ENCODE peak calls at places on chromosomes 3 and 15, in seven cellular contexts. One of them, this sample, is unnamed.

GRCh38 chr3:120369000-120369399 is 19.8 kb upstream of the LRRC58 start:
- DNase-seq in uterus: no peak
- DNase-seq in stomach: no peak
- DNase-seq in testis: no peak
- DNase-seq in transverse colon: no peak
- DNase-seq in tibial nerve: no peak
- DNase-seq in HCT116: no peak
- DNase-seq in this sample: no peak

GRCh38 chr3:147472846-147473245 is 63.7 kb downstream of the ZIC1 start:
- DNase-seq in uterus: no peak
- DNase-seq in stomach: no peak
- DNase-seq in testis: no peak
- DNase-seq in transverse colon: no peak
- DNase-seq in tibial nerve: no peak
- DNase-seq in HCT116: no peak
- DNase-seq in this sample: no peak

GRCh38 chr3:193507566-193507965 is 47.1 kb downstream of the ATP13A4 start:
- DNase-seq in uterus: no peak
- DNase-seq in stomach: no peak
- DNase-seq in testis: no peak
- DNase-seq in transverse colon: no peak
- DNase-seq in tibial nerve: no peak
- DNase-seq in HCT116: no peak
- DNase-seq in this sample: no peak

GRCh38 chr15:48833526-48833925 is 22.7 kb upstream of the CEP152 start:
- DNase-seq in uterus: no peak
- DNase-seq in stomach: no peak
- DNase-seq in testis: no peak
- DNase-seq in transverse colon: no peak
- DNase-seq in tibial nerve: no peak
- DNase-seq in HCT116: no peak
- DNase-seq in this sample: no peak

GRCh38 chr3:61561374-61562041 is at the start of gene PTPRG:
- DNase-seq in uterus: peak
- DNase-seq in stomach: peak
- DNase-seq in testis: peak
- DNase-seq in transverse colon: peak
- DNase-seq in tibial nerve: peak
- DNase-seq in HCT116: peak
- DNase-seq in this sample: peak

GRCh38 chr15:48507416-48508065 is 138.0 kb downstream of the FBN1 start:
- DNase-seq in uterus: peak
- DNase-seq in stomach: no peak
- DNase-seq in testis: peak
- DNase-seq in transverse colon: no peak
- DNase-seq in tibial nerve: peak
- DNase-seq in HCT116: peak
- DNase-seq in this sample: no peak

GRCh38 chr3:107524214-107525100 is 1.7 kb downstream of the BBX start:
- DNase-seq in uterus: peak
- DNase-seq in stomach: peak
- DNase-seq in testis: peak
- DNase-seq in transverse colon: peak
- DNase-seq in tibial nerve: peak
- DNase-seq in HCT116: no peak
- DNase-seq in this sample: peak

GRCh38 chr3:25021816-25022215 is 406.2 kb upstream of the RARB start:
- DNase-seq in uterus: no peak
- DNase-seq in stomach: no peak
- DNase-seq in testis: no peak
- DNase-seq in transverse colon: no peak
- DNase-seq in tibial nerve: no peak
- DNase-seq in HCT116: no peak
- DNase-seq in this sample: no peak

GRCh38 chr3:33211444-33211843 is 7.2 kb downstream of the SUSD5 start:
- DNase-seq in uterus: no peak
- DNase-seq in stomach: no peak
- DNase-seq in testis: no peak
- DNase-seq in transverse colon: no peak
- DNase-seq in tibial nerve: no peak
- DNase-seq in HCT116: peak
- DNase-seq in this sample: no peak

GRCh38 chr15:81098884-81099601 is 35.0 kb upstream of the CFAP161 start:
- DNase-seq in uterus: peak
- DNase-seq in stomach: no peak
- DNase-seq in testis: no peak
- DNase-seq in transverse colon: no peak
- DNase-seq in tibial nerve: peak
- DNase-seq in HCT116: no peak
- DNase-seq in this sample: no peak

GRCh38 chr15:56917652-56918045 is 795 bp upstream of the TCF12 start:
- DNase-seq in uterus: no peak
- DNase-seq in stomach: no peak
- DNase-seq in testis: peak
- DNase-seq in transverse colon: no peak
- DNase-seq in tibial nerve: peak
- DNase-seq in HCT116: no peak
- DNase-seq in this sample: peak

GRCh38 chr3:41120461-41120860 is 78.8 kb upstream of the CTNNB1 start:
- DNase-seq in uterus: no peak
- DNase-seq in stomach: no peak
- DNase-seq in testis: no peak
- DNase-seq in transverse colon: no peak
- DNase-seq in tibial nerve: no peak
- DNase-seq in HCT116: no peak
- DNase-seq in this sample: no peak

GRCh38 chr15:46879067-46879770 is 838.1 kb upstream of the SEMA6D start:
- DNase-seq in uterus: no peak
- DNase-seq in stomach: no peak
- DNase-seq in testis: no peak
- DNase-seq in transverse colon: no peak
- DNase-seq in tibial nerve: no peak
- DNase-seq in HCT116: no peak
- DNase-seq in this sample: no peak

GRCh38 chr15:79994651-79995050 is 23.7 kb upstream of the BCL2A1 start:
- DNase-seq in uterus: no peak
- DNase-seq in stomach: no peak
- DNase-seq in testis: no peak
- DNase-seq in transverse colon: no peak
- DNase-seq in tibial nerve: no peak
- DNase-seq in HCT116: peak
- DNase-seq in this sample: no peak

GRCh38 chr3:53238051-53238850 is 17.6 kb downstream of the TKT start:
- DNase-seq in uterus: no peak
- DNase-seq in stomach: peak
- DNase-seq in testis: no peak
- DNase-seq in transverse colon: peak
- DNase-seq in tibial nerve: no peak
- DNase-seq in HCT116: peak
- DNase-seq in this sample: no peak

GRCh38 chr15:51265037-51265555 is 73.3 kb downstream of the CYP19A1 start:
- DNase-seq in uterus: no peak
- DNase-seq in stomach: no peak
- DNase-seq in testis: no peak
- DNase-seq in transverse colon: no peak
- DNase-seq in tibial nerve: no peak
- DNase-seq in HCT116: no peak
- DNase-seq in this sample: no peak

GRCh38 chr3:39148116-39149058 is 5.0 kb downstream of the CSRNP1 start:
- DNase-seq in uterus: no peak
- DNase-seq in stomach: no peak
- DNase-seq in testis: no peak
- DNase-seq in transverse colon: peak
- DNase-seq in tibial nerve: no peak
- DNase-seq in HCT116: no peak
- DNase-seq in this sample: peak
- TF ChIP-seq POLR2A in uterus: no peak
- TF ChIP-seq POLR2A in stomach: no peak
- TF ChIP-seq POLR2A in testis: no peak
- TF ChIP-seq POLR2A in transverse colon: no peak
- TF ChIP-seq POLR2A in tibial nerve: no peak
- TF ChIP-seq POLR2A in HCT116: no peak
- TF ChIP-seq POLR2A in this sample: no peak

GRCh38 chr15:90593469-90594158 is 63.9 kb downstream of the CRTC3 start:
- DNase-seq in uterus: no peak
- DNase-seq in stomach: no peak
- DNase-seq in testis: no peak
- DNase-seq in transverse colon: no peak
- DNase-seq in tibial nerve: no peak
- DNase-seq in HCT116: no peak
- DNase-seq in this sample: no peak

GRCh38 chr15:90595760-90596155 is 66.0 kb downstream of the CRTC3 start:
- DNase-seq in uterus: no peak
- DNase-seq in stomach: no peak
- DNase-seq in testis: no peak
- DNase-seq in transverse colon: no peak
- DNase-seq in tibial nerve: no peak
- DNase-seq in HCT116: no peak
- DNase-seq in this sample: no peak

GRCh38 chr15:90594297-90594696 is 64.6 kb downstream of the CRTC3 start:
- DNase-seq in uterus: peak
- DNase-seq in stomach: peak
- DNase-seq in testis: peak
- DNase-seq in transverse colon: peak
- DNase-seq in tibial nerve: peak
- DNase-seq in HCT116: no peak
- DNase-seq in this sample: no peak

GRCh38 chr15:90591524-90591923 is 61.8 kb downstream of the CRTC3 start:
- DNase-seq in uterus: no peak
- DNase-seq in stomach: no peak
- DNase-seq in testis: no peak
- DNase-seq in transverse colon: no peak
- DNase-seq in tibial nerve: no peak
- DNase-seq in HCT116: no peak
- DNase-seq in this sample: no peak

DNA sequence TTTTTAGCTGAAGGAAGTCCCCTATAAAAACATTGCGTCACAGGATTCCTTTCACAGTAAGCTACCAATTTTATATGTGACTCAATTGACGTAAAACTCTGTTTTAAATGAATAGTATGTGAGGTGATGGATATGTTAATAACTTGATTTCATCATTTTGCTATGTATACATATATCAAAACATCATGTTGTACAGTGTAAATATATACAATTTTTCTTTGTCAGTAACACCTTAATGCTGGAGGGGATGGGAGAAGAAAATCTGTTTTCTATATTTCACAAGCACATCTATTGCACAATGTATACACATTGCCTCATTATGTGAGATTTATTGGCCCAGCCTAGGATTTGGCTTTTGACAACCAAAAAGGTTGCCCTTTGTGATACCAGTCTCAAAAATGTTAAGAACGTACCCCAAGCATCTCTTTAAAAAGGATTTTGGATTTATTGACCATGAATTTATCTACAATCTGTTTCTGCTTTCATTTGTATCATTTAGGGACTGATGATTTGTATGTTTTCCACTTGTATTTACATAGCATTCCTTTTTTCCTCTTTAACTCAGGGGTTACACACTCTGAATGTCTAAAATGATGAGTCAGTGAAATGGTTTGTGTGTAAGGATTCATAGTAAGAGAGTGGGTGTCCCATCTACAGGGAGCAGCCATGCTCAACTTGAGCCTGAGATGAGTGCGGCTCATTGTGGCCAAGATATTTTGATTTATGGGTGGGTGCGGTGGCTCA is 62.6 kb downstream of the CRTC3 start:
- DNase-seq in uterus: no peak
- DNase-seq in stomach: no peak
- DNase-seq in testis: no peak
- DNase-seq in transverse colon: no peak
- DNase-seq in tibial nerve: no peak
- DNase-seq in HCT116: no peak
- DNase-seq in this sample: no peak
- H3K27ac ChIP-seq in uterus: no peak
- H3K27ac ChIP-seq in stomach: no peak
- H3K27ac ChIP-seq in testis: no peak
- H3K27ac ChIP-seq in transverse colon: no peak
- H3K27ac ChIP-seq in tibial nerve: no peak
- H3K27ac ChIP-seq in HCT116: no peak
- H3K27ac ChIP-seq in this sample: no peak

GRCh38 chr3:57692404-57693191 is at the start of gene DENND6A:
- DNase-seq in uterus: peak
- DNase-seq in stomach: peak
- DNase-seq in testis: peak
- DNase-seq in transverse colon: peak
- DNase-seq in tibial nerve: peak
- DNase-seq in HCT116: peak
- DNase-seq in this sample: peak
- TF ChIP-seq POLR2A in uterus: peak
- TF ChIP-seq POLR2A in stomach: peak
- TF ChIP-seq POLR2A in testis: peak
- TF ChIP-seq POLR2A in transverse colon: peak
- TF ChIP-seq POLR2A in tibial nerve: peak
- TF ChIP-seq POLR2A in HCT116: peak
- TF ChIP-seq POLR2A in this sample: peak

DNA sequence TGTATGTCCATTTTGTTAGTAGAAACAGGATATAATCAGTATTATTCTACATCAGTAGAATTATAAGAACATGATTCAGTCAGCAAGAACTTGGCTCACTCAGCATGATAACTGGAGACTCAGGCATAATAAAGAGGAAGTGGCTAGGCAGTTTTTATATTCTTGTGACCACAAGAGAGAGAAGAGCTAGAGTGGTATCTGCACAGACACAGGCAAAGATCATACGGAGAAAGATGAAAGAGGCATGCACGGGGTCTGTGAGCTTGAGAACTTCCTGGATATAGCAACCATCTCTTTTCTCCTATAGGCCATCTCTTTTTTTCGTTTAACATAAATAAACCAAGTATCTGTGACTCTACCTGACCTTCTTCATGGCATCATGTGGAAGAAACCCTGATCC is 46.8 kb downstream of the MYO5A start:
- DNase-seq in uterus: no peak
- DNase-seq in stomach: no peak
- DNase-seq in testis: no peak
- DNase-seq in transverse colon: peak
- DNase-seq in tibial nerve: peak
- DNase-seq in HCT116: peak
- DNase-seq in this sample: no peak
- H3K27ac ChIP-seq in uterus: no peak
- H3K27ac ChIP-seq in stomach: peak
- H3K27ac ChIP-seq in testis: no peak
- H3K27ac ChIP-seq in transverse colon: peak
- H3K27ac ChIP-seq in tibial nerve: no peak
- H3K27ac ChIP-seq in HCT116: no peak
- H3K27ac ChIP-seq in this sample: no peak

This sample was measured in ovary.